ENCODE peak calls at places on chromosomes 1 and 21, in five cellular contexts. B, O, X, A and T are unnamed samples.

GRCh38 chr21:45387506-45387905 is 17.5 kb upstream of the COL18A1 start:
- DNase-seq in B (no peak), O (no peak), X (no peak), A (no peak), T (no peak)

GRCh38 chr1:32447469-32448185 is 17.2 kb upstream of the ZBTB8B start:
- DNase-seq in B (peak), O (peak), X (peak), A (peak), T (no peak)

GRCh38 chr21:44024895-44025353 is 12.8 kb downstream of the TRAPPC10 start:
- DNase-seq in B (peak), O (peak), X (peak), A (no peak), T (no peak)

GRCh38 chr1:237748192-237748591 is 142.5 kb downstream of the ZP4 start:
- DNase-seq in B (no peak), O (no peak), X (no peak), A (no peak), T (no peak)

GRCh38 chr21:41147096-41147978 is 20.6 kb upstream of the BACE2 start:
- DNase-seq in B (no peak), O (no peak), X (no peak), A (no peak), T (no peak)

GRCh38 chr1:115098979-115099692 is 9.8 kb upstream of the TSPAN2 start:
- DNase-seq in B (peak), O (peak), X (peak), A (peak), T (peak)

GRCh38 chr1:6645022-6645421 is 20.4 kb downstream of the THAP3 start:
- DNase-seq in B (no peak), O (no peak), X (no peak), A (no peak), T (no peak)

GRCh38 chr1:163046071-163046470 is 23.1 kb upstream of the RGS4 start:
- DNase-seq in B (peak), O (peak), X (peak), A (peak), T (no peak)

GRCh38 chr1:219506337-219506944 is 106.5 kb downstream of the ZC3H11B start:
- DNase-seq in B (no peak), O (no peak), X (no peak), A (no peak), T (no peak)

GRCh38 chr1:209808059-209808494 is 2.1 kb upstream of the IRF6 start:
- DNase-seq in B (peak), O (peak), X (peak), A (peak), T (peak)

GRCh38 chr1:154716012-154716411 is 108.0 kb upstream of the ADAR start:
- DNase-seq in B (peak), O (no peak), X (peak), A (no peak), T (no peak)

GRCh38 chr1:171438441-171438840 is 46.9 kb upstream of the PRRC2C start:
- DNase-seq in B (peak), O (peak), X (peak), A (peak), T (peak)

GRCh38 chr21:43733060-43733459 is 14.1 kb downstream of the PDXK start:
- DNase-seq in B (no peak), O (no peak), X (no peak), A (no peak), T (no peak)

GRCh38 chr1:169027607-169028320 is 78.7 kb upstream of the ATP1B1 start:
- DNase-seq in B (no peak), O (no peak), X (no peak), A (no peak), T (no peak)

GRCh38 chr1:15426492-15427279 is 11.6 kb upstream of the CTRC start:
- DNase-seq in B (peak), O (no peak), X (peak), A (peak), T (no peak)